ENCODE peak calls at places on chromosomes 16 and 17, in five cellular contexts. One of them, this sample, is unnamed.

GRCh38 chr16:30382398-30383015 is at the start of gene SEPTIN1:
- DNase-seq in K562: no peak
- DNase-seq in HepG2: no peak
- DNase-seq in GM12878: peak
- DNase-seq in SK-N-SH: no peak
- DNase-seq in this sample: no peak

GRCh38 chr17:62802531-62803205 is 5.4 kb downstream of the MARCHF10 start:
- DNase-seq in K562: no peak
- DNase-seq in HepG2: no peak
- DNase-seq in GM12878: no peak
- DNase-seq in SK-N-SH: no peak
- DNase-seq in this sample: no peak

GRCh38 chr17:57453841-57454240 is 197.5 kb downstream of the MSI2 start:
- DNase-seq in K562: no peak
- DNase-seq in HepG2: no peak
- DNase-seq in GM12878: no peak
- DNase-seq in SK-N-SH: no peak
- DNase-seq in this sample: no peak

GRCh38 chr17:1532836-1533602 is 16.6 kb upstream of the INPP5K start:
- DNase-seq in K562: peak
- DNase-seq in HepG2: no peak
- DNase-seq in GM12878: no peak
- DNase-seq in SK-N-SH: peak
- DNase-seq in this sample: peak

GRCh38 chr16:15726715-15727114 is 76.7 kb downstream of the NDE1 start:
- DNase-seq in K562: no peak
- DNase-seq in HepG2: no peak
- DNase-seq in GM12878: no peak
- DNase-seq in SK-N-SH: no peak
- DNase-seq in this sample: no peak

GRCh38 chr16:73369841-73370240 is 321.9 kb upstream of the ZFHX3 start:
- DNase-seq in K562: no peak
- DNase-seq in HepG2: no peak
- DNase-seq in GM12878: no peak
- DNase-seq in SK-N-SH: no peak
- DNase-seq in this sample: no peak

GRCh38 chr16:966505-966904 is 4.3 kb downstream of the LMF1 start:
- DNase-seq in K562: no peak
- DNase-seq in HepG2: no peak
- DNase-seq in GM12878: no peak
- DNase-seq in SK-N-SH: no peak
- DNase-seq in this sample: no peak

GRCh38 chr17:33381201-33381600 is 88.1 kb upstream of the ASIC2 start:
- DNase-seq in K562: no peak
- DNase-seq in HepG2: no peak
- DNase-seq in GM12878: no peak
- DNase-seq in SK-N-SH: no peak
- DNase-seq in this sample: no peak

GRCh38 chr17:78933025-78933958 is 8.1 kb upstream of the TIMP2 start:
- DNase-seq in K562: no peak
- DNase-seq in HepG2: peak
- DNase-seq in GM12878: peak
- DNase-seq in SK-N-SH: peak
- DNase-seq in this sample: peak

GRCh38 chr16:2033057-2033911 is 6.6 kb downstream of the NHERF2 start:
- DNase-seq in K562: peak
- DNase-seq in HepG2: peak
- DNase-seq in GM12878: no peak
- DNase-seq in SK-N-SH: peak
- DNase-seq in this sample: no peak

GRCh38 chr16:88939814-88940195 is 37.2 kb downstream of the CBFA2T3 start:
- DNase-seq in K562: no peak
- DNase-seq in HepG2: no peak
- DNase-seq in GM12878: no peak
- DNase-seq in SK-N-SH: no peak
- DNase-seq in this sample: no peak

GRCh38 chr16:6144441-6144840 is 1046.8 kb upstream of the EEF2KMT start:
- DNase-seq in K562: no peak
- DNase-seq in HepG2: no peak
- DNase-seq in GM12878: no peak
- DNase-seq in SK-N-SH: no peak
- DNase-seq in this sample: no peak

GRCh38 chr17:46106966-46107644 is 86.1 kb downstream of the KANSL1 start:
- DNase-seq in K562: no peak
- DNase-seq in HepG2: no peak
- DNase-seq in GM12878: no peak
- DNase-seq in SK-N-SH: no peak
- DNase-seq in this sample: no peak
- TF ChIP-seq FOXM1 in K562: no peak
- TF ChIP-seq FOXM1 in HepG2: no peak
- TF ChIP-seq FOXM1 in GM12878: no peak
- TF ChIP-seq FOXM1 in SK-N-SH: no peak
- TF ChIP-seq FOXM1 in this sample: no peak

GRCh38 chr17:77645441-77646430 is 312.8 kb upstream of the TNRC6C start:
- DNase-seq in K562: no peak
- DNase-seq in HepG2: no peak
- DNase-seq in GM12878: no peak
- DNase-seq in SK-N-SH: no peak
- DNase-seq in this sample: no peak
- TF ChIP-seq FOXM1 in K562: no peak
- TF ChIP-seq FOXM1 in HepG2: no peak
- TF ChIP-seq FOXM1 in GM12878: no peak
- TF ChIP-seq FOXM1 in SK-N-SH: no peak
- TF ChIP-seq FOXM1 in this sample: no peak

GRCh38 chr17:38864636-38865398 is 5.0 kb upstream of the LASP1 start:
- DNase-seq in K562: no peak
- DNase-seq in HepG2: peak
- DNase-seq in GM12878: no peak
- DNase-seq in SK-N-SH: no peak
- DNase-seq in this sample: no peak

GRCh38 chr17:38867179-38867994 is 2.5 kb upstream of the LASP1 start:
- DNase-seq in K562: peak
- DNase-seq in HepG2: peak
- DNase-seq in GM12878: peak
- DNase-seq in SK-N-SH: no peak
- DNase-seq in this sample: no peak

DNA sequence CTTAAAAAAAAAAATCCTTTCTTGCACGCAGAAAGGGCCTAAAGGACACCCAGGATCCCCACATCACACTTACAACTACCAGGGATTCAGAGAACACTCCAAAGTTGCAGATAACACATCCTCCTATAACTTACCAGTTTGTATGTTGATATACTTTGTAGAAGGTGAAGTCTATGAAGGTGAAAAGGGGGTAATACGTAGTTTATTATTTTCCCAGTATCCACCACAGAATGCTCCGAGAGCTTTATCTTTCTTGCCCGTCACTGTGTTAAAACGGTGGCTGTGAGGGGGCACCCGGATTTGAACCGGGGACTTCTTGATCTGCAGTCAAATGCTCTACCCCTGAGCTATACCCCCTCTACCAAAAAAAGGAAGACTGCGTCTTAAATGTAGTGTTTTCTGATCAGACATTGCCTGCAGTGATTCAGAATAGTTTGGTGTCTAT is 7.9 kb upstream of the RPL23 start:
- DNase-seq in K562: no peak
- DNase-seq in HepG2: peak
- DNase-seq in GM12878: no peak
- DNase-seq in SK-N-SH: no peak
- DNase-seq in this sample: no peak
- TF ChIP-seq FOXM1 in K562: no peak
- TF ChIP-seq FOXM1 in HepG2: no peak
- TF ChIP-seq FOXM1 in GM12878: no peak
- TF ChIP-seq FOXM1 in SK-N-SH: no peak
- TF ChIP-seq FOXM1 in this sample: no peak

DNA sequence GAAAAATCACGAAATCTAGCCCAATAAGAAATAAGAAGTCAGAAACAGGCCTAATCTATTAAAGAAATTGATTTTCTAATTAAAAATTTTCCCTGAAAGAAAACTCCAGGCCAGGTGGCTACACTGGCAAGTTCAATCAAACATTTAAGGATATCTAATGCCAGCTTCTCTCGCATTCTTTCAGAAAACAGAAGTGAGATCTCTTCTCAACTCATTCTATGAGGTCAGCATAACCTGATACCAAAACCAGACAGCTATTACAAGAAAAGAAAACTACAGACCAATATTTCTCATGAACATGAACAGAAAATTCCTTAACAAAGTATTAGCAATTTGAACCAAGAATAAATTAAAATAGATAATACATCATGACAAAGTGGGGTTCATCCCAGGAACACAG is 52.4 kb downstream of the AXIN2 start:
- DNase-seq in K562: no peak
- DNase-seq in HepG2: no peak
- DNase-seq in GM12878: no peak
- DNase-seq in SK-N-SH: no peak
- DNase-seq in this sample: no peak
- TF ChIP-seq FOXM1 in K562: no peak
- TF ChIP-seq FOXM1 in HepG2: no peak
- TF ChIP-seq FOXM1 in GM12878: no peak
- TF ChIP-seq FOXM1 in SK-N-SH: no peak
- TF ChIP-seq FOXM1 in this sample: no peak

GRCh38 chr17:75909812-75910274 is 5.2 kb upstream of the MRPL38 start:
- DNase-seq in K562: no peak
- DNase-seq in HepG2: no peak
- DNase-seq in GM12878: no peak
- DNase-seq in SK-N-SH: peak
- DNase-seq in this sample: no peak
- TF ChIP-seq FOXM1 in K562: no peak
- TF ChIP-seq FOXM1 in HepG2: no peak
- TF ChIP-seq FOXM1 in GM12878: no peak
- TF ChIP-seq FOXM1 in SK-N-SH: no peak
- TF ChIP-seq FOXM1 in this sample: no peak

This sample was measured in HEK293T.